ENCODE peak calls at places on chromosomes 3 and 15, in five cellular contexts. One of them, this sample, is unnamed.

GRCh38 chr3:113136529-113136928 is 74.8 kb upstream of the BOC start:
- DNase-seq in lower lobe of right lung: no peak
- DNase-seq in cardiac muscle cell: no peak
- DNase-seq in heart left ventricle: no peak
- DNase-seq in PC-9: no peak
- DNase-seq in this sample: no peak

GRCh38 chr15:90598053-90598577 is 68.4 kb downstream of the CRTC3 start:
- DNase-seq in lower lobe of right lung: peak; percentile 70
- DNase-seq in heart left ventricle: no peak
- DNase-seq in cardiac muscle cell: no peak
- DNase-seq in PC-9: no peak
- DNase-seq in this sample: peak; percentile 23

GRCh38 chr3:10753964-10754363 is 62.1 kb upstream of the SLC6A11 start:
- DNase-seq in heart left ventricle: no peak
- DNase-seq in cardiac muscle cell: peak; percentile 92
- DNase-seq in lower lobe of right lung: peak; percentile 60
- DNase-seq in PC-9: no peak
- DNase-seq in this sample: no peak

GRCh38 chr15:49901867-49902775 is 216.9 kb downstream of the ATP8B4 start:
- DNase-seq in PC-9: no peak
- DNase-seq in heart left ventricle: no peak
- DNase-seq in lower lobe of right lung: no peak
- DNase-seq in cardiac muscle cell: no peak
- DNase-seq in this sample: no peak

GRCh38 chr15:85615930-85616329 is 178.8 kb downstream of the KLHL25 start:
- DNase-seq in cardiac muscle cell: peak; percentile 64
- DNase-seq in lower lobe of right lung: no peak
- DNase-seq in PC-9: no peak
- DNase-seq in heart left ventricle: no peak
- DNase-seq in this sample: peak; percentile 37

GRCh38 chr15:30882861-30883433 is 20.8 kb upstream of the FAN1 start:
- DNase-seq in cardiac muscle cell: no peak
- DNase-seq in lower lobe of right lung: no peak
- DNase-seq in PC-9: peak; percentile 37
- DNase-seq in heart left ventricle: no peak
- DNase-seq in this sample: no peak

GRCh38 chr15:81813215-81813614 is 232.6 kb downstream of the MEX3B start:
- DNase-seq in lower lobe of right lung: no peak
- DNase-seq in cardiac muscle cell: no peak
- DNase-seq in heart left ventricle: no peak
- DNase-seq in PC-9: no peak
- DNase-seq in this sample: peak; percentile 1

GRCh38 chr3:182810574-182811268 is 17.4 kb downstream of the ATP11B start:
- DNase-seq in lower lobe of right lung: no peak
- DNase-seq in PC-9: no peak
- DNase-seq in cardiac muscle cell: no peak
- DNase-seq in heart left ventricle: no peak
- DNase-seq in this sample: no peak

GRCh38 chr3:115834068-115834467 is 210.8 kb downstream of the GAP43 start:
- DNase-seq in cardiac muscle cell: no peak
- DNase-seq in PC-9: no peak
- DNase-seq in heart left ventricle: no peak
- DNase-seq in lower lobe of right lung: no peak
- DNase-seq in this sample: no peak

GRCh38 chr15:61750271-61751084 is 309.8 kb downstream of the VPS13C start:
- DNase-seq in heart left ventricle: no peak
- DNase-seq in PC-9: peak; percentile 97
- DNase-seq in lower lobe of right lung: peak; percentile 64
- DNase-seq in cardiac muscle cell: no peak
- DNase-seq in this sample: no peak

GRCh38 chr3:175301741-175302140 is 442.6 kb downstream of the NAALADL2 start:
- DNase-seq in PC-9: no peak
- DNase-seq in cardiac muscle cell: no peak
- DNase-seq in lower lobe of right lung: no peak
- DNase-seq in heart left ventricle: no peak
- DNase-seq in this sample: no peak

GRCh38 chr3:196810963-196811581 is 56.6 kb upstream of the SENP5 start:
- DNase-seq in lower lobe of right lung: no peak
- DNase-seq in cardiac muscle cell: no peak
- DNase-seq in PC-9: no peak
- DNase-seq in heart left ventricle: no peak
- DNase-seq in this sample: no peak

GRCh38 chr15:49286649-49287394 is 116.8 kb downstream of the GALK2 start:
- DNase-seq in lower lobe of right lung: no peak
- DNase-seq in PC-9: no peak
- DNase-seq in heart left ventricle: no peak
- DNase-seq in cardiac muscle cell: no peak
- DNase-seq in this sample: no peak

GRCh38 chr15:69126054-69126469 is 34.4 kb upstream of the GLCE start:
- DNase-seq in lower lobe of right lung: no peak
- DNase-seq in PC-9: peak; percentile 82
- DNase-seq in cardiac muscle cell: no peak
- DNase-seq in heart left ventricle: no peak
- DNase-seq in this sample: peak; percentile 44

GRCh38 chr3:52237006-52237658 is 1.8 kb downstream of the TWF2 start:
- DNase-seq in heart left ventricle: no peak
- DNase-seq in lower lobe of right lung: peak; percentile 34
- DNase-seq in cardiac muscle cell: no peak
- DNase-seq in PC-9: peak; percentile 83
- DNase-seq in this sample: no peak

GRCh38 chr15:90099072-90099867 is 3.0 kb downstream of the IDH2 start:
- DNase-seq in heart left ventricle: no peak
- DNase-seq in PC-9: no peak
- DNase-seq in lower lobe of right lung: no peak
- DNase-seq in cardiac muscle cell: no peak
- DNase-seq in this sample: peak; percentile 40

GRCh38 chr3:69410301-69410700 is 24.4 kb upstream of the FRMD4B start:
- DNase-seq in heart left ventricle: peak; percentile 67
- DNase-seq in PC-9: no peak
- DNase-seq in lower lobe of right lung: peak; percentile 66
- DNase-seq in cardiac muscle cell: peak; percentile 71
- DNase-seq in this sample: peak; percentile 71

GRCh38 chr3:193744048-193744821 is 151.2 kb downstream of the OPA1 start:
- DNase-seq in heart left ventricle: no peak
- DNase-seq in lower lobe of right lung: no peak
- DNase-seq in cardiac muscle cell: peak; percentile 22
- DNase-seq in PC-9: no peak
- DNase-seq in this sample: peak; percentile 24

GRCh38 chr15:98506172-98506571 is 142.2 kb upstream of the IGF1R start:
- DNase-seq in heart left ventricle: no peak
- DNase-seq in PC-9: no peak
- DNase-seq in cardiac muscle cell: no peak
- DNase-seq in lower lobe of right lung: no peak
- DNase-seq in this sample: no peak

GRCh38 chr3:139109271-139109670 is 64.6 kb upstream of the PRR23C start:
- DNase-seq in heart left ventricle: no peak
- DNase-seq in cardiac muscle cell: no peak
- DNase-seq in lower lobe of right lung: no peak
- DNase-seq in PC-9: no peak
- DNase-seq in this sample: no peak

GRCh38 chr3:42085641-42086376 is 5.3 kb upstream of the TRAK1 start:
- DNase-seq in heart left ventricle: peak; percentile 6
- DNase-seq in lower lobe of right lung: no peak
- DNase-seq in PC-9: no peak
- DNase-seq in cardiac muscle cell: no peak
- DNase-seq in this sample: no peak

GRCh38 chr3:187025254-187025655 is 94.9 kb downstream of the ST6GAL1 start:
- DNase-seq in PC-9: no peak
- DNase-seq in cardiac muscle cell: no peak
- DNase-seq in heart left ventricle: no peak
- DNase-seq in lower lobe of right lung: no peak
- DNase-seq in this sample: no peak

GRCh38 chr15:66023322-66023972 is 154.2 kb downstream of the RAB11A start:
- DNase-seq in cardiac muscle cell: no peak
- DNase-seq in lower lobe of right lung: no peak
- DNase-seq in heart left ventricle: no peak
- DNase-seq in PC-9: no peak
- DNase-seq in this sample: no peak

GRCh38 chr15:67080900-67081431 is 15.6 kb downstream of the SMAD3 start:
- DNase-seq in heart left ventricle: peak; percentile 68
- DNase-seq in cardiac muscle cell: no peak
- DNase-seq in lower lobe of right lung: peak; percentile 76
- DNase-seq in PC-9: no peak
- DNase-seq in this sample: no peak

GRCh38 chr3:127909646-127910045 is 5.4 kb upstream of the KBTBD12 start:
- DNase-seq in PC-9: no peak
- DNase-seq in cardiac muscle cell: peak; percentile 72
- DNase-seq in lower lobe of right lung: no peak
- DNase-seq in heart left ventricle: no peak
- DNase-seq in this sample: no peak

GRCh38 chr15:77784361-77785292 is 151.9 kb upstream of the LINGO1 start:
- DNase-seq in lower lobe of right lung: no peak
- DNase-seq in PC-9: no peak
- DNase-seq in cardiac muscle cell: no peak
- DNase-seq in heart left ventricle: no peak
- DNase-seq in this sample: peak; percentile 14

GRCh38 chr3:111947179-111947727 is 31.6 kb upstream of the ABHD10 start:
- DNase-seq in PC-9: no peak
- DNase-seq in heart left ventricle: no peak
- DNase-seq in cardiac muscle cell: no peak
- DNase-seq in lower lobe of right lung: no peak
- DNase-seq in this sample: no peak

GRCh38 chr3:128763967-128764366 is 38.0 kb downstream of the RAB7A start:
- DNase-seq in lower lobe of right lung: no peak
- DNase-seq in PC-9: no peak
- DNase-seq in heart left ventricle: no peak
- DNase-seq in cardiac muscle cell: no peak
- DNase-seq in this sample: no peak

GRCh38 chr15:67761343-67761742 is 64.0 kb upstream of the SKOR1 start:
- DNase-seq in PC-9: no peak
- DNase-seq in heart left ventricle: no peak
- DNase-seq in lower lobe of right lung: no peak
- DNase-seq in cardiac muscle cell: no peak
- DNase-seq in this sample: peak; percentile 87

GRCh38 chr3:116111765-116112164 is 333.5 kb downstream of the LSAMP start:
- DNase-seq in lower lobe of right lung: no peak
- DNase-seq in PC-9: no peak
- DNase-seq in cardiac muscle cell: no peak
- DNase-seq in heart left ventricle: no peak
- DNase-seq in this sample: no peak

DNA sequence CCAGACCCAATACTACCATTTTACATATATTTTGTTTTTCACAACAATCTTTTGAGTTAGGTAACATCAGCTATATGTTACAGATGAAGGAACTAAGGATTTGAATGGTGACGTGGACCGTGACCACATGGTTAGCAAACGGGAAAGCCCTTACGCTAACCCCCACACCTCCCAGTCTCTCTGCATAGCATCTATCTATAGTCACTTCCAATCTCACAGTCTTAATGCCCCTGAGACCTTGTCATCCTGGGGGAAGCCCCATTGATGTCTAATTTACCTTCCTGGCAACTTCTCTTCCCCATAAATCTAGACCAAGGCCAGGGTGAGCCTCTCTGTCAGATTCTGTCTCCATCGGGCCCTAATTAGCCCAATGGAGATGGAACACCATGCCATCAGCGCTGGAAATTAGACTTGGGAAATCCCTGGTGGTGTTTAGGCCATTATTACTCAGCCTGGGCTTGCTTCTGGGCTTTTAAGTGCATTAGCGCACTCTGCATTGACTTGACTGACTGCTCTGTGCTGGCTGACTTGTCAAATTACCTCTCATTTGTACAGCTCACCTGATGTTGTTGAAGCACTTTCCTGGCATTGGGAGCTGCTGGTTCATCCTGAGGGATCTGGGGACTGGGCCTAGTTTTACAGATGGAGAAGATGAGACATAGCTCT is 34.0 kb upstream of the SH3GL3 start:
- DNase-seq in heart left ventricle: no peak
- DNase-seq in PC-9: no peak
- DNase-seq in lower lobe of right lung: no peak
- DNase-seq in cardiac muscle cell: no peak
- DNase-seq in this sample: no peak
- H3K4me1 ChIP-seq in heart left ventricle: no peaks in the 10 kb centered on the region
- H3K4me1 ChIP-seq in PC-9: no peaks in the 10 kb centered on the region
- H3K4me1 ChIP-seq in lower lobe of right lung: no peaks in the 10 kb centered on the region
- H3K4me1 ChIP-seq in cardiac muscle cell: no peaks in the 10 kb centered on the region
- H3K4me1 ChIP-seq in this sample: no peaks in the 10 kb centered on the region

GRCh38 chr15:27771892-27772291 is 327.2 kb downstream of the OCA2 start:
- DNase-seq in heart left ventricle: no peak
- DNase-seq in PC-9: no peak
- DNase-seq in lower lobe of right lung: no peak
- DNase-seq in cardiac muscle cell: no peak
- DNase-seq in this sample: no peak
- H3K9me3 ChIP-seq in heart left ventricle: peaks cover 14% of the 10 kb centered on the region
- H3K9me3 ChIP-seq in PC-9: no peaks in the 10 kb centered on the region
- H3K9me3 ChIP-seq in lower lobe of right lung: no peaks in the 10 kb centered on the region
- H3K9me3 ChIP-seq in cardiac muscle cell: no peaks in the 10 kb centered on the region
- H3K9me3 ChIP-seq in this sample: peaks cover 9% of the 10 kb centered on the region

GRCh38 chr3:48467473-48468267 is 21.1 kb downstream of the ATRIP start:
- DNase-seq in heart left ventricle: no peak
- DNase-seq in cardiac muscle cell: no peak
- DNase-seq in lower lobe of right lung: no peak
- DNase-seq in PC-9: no peak
- DNase-seq in this sample: no peak
- H3K4me1 ChIP-seq in heart left ventricle: peaks cover 73% of the 10 kb centered on the region
- H3K4me1 ChIP-seq in cardiac muscle cell: peaks cover 15% of the 10 kb centered on the region
- H3K4me1 ChIP-seq in lower lobe of right lung: peaks cover 78% of the 10 kb centered on the region
- H3K4me1 ChIP-seq in PC-9: peaks cover 26% of the 10 kb centered on the region
- H3K4me1 ChIP-seq in this sample: peaks cover 16% of the 10 kb centered on the region

GRCh38 chr3:50630394-50630793 is 13.4 kb downstream of the MAPKAPK3 start:
- DNase-seq in cardiac muscle cell: no peak
- DNase-seq in lower lobe of right lung: no peak
- DNase-seq in PC-9: no peak
- DNase-seq in heart left ventricle: no peak
- DNase-seq in this sample: no peak
- H3K9me3 ChIP-seq in cardiac muscle cell: no peaks in the 10 kb centered on the region
- H3K9me3 ChIP-seq in lower lobe of right lung: no peaks in the 10 kb centered on the region
- H3K9me3 ChIP-seq in PC-9: no peaks in the 10 kb centered on the region
- H3K9me3 ChIP-seq in heart left ventricle: no peaks in the 10 kb centered on the region
- H3K9me3 ChIP-seq in this sample: no peaks in the 10 kb centered on the region

GRCh38 chr3:188220988-188221818 is 67.2 kb downstream of the LPP start:
- DNase-seq in cardiac muscle cell: no peak
- DNase-seq in PC-9: no peak
- DNase-seq in heart left ventricle: no peak
- DNase-seq in lower lobe of right lung: no peak
- DNase-seq in this sample: peak; percentile 54
- H3K4me1 ChIP-seq in cardiac muscle cell: peaks cover 10% of the 10 kb centered on the region
- H3K4me1 ChIP-seq in PC-9: no peaks in the 10 kb centered on the region
- H3K4me1 ChIP-seq in heart left ventricle: peaks cover 40% of the 10 kb centered on the region
- H3K4me1 ChIP-seq in lower lobe of right lung: peaks cover 30% of the 10 kb centered on the region
- H3K4me1 ChIP-seq in this sample: peaks cover 38% of the 10 kb centered on the region

GRCh38 chr3:44659015-44659414 is 10.5 kb downstream of the ZNF35 start:
- DNase-seq in cardiac muscle cell: no peak
- DNase-seq in PC-9: no peak
- DNase-seq in lower lobe of right lung: no peak
- DNase-seq in heart left ventricle: no peak
- DNase-seq in this sample: no peak
- H3K9me3 ChIP-seq in cardiac muscle cell: no peaks in the 10 kb centered on the region
- H3K9me3 ChIP-seq in PC-9: no peaks in the 10 kb centered on the region
- H3K9me3 ChIP-seq in lower lobe of right lung: peaks cover 57% of the 10 kb centered on the region
- H3K9me3 ChIP-seq in heart left ventricle: peaks cover 40% of the 10 kb centered on the region
- H3K9me3 ChIP-seq in this sample: no peaks in the 10 kb centered on the region

DNA sequence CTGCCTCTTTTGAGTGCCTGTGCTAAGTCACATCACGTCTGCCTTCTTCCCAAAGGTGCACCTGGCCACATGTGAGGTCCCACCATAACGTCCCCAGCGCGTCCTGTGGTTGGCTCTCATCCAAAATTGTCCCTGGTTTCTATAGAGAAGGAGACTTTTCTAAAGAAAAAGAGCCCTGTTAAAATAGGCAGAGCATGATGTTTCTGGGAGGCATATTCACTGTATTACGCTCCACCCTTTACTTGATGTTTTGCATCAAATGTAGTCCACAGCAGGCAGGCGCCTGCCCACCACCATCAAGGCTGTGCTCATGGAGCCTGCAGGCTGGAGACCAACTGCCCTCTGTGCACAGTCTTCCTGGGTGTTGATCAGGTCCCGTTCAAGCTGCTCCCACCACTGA is 36.3 kb downstream of the WHAMM start:
- DNase-seq in PC-9: no peak
- DNase-seq in lower lobe of right lung: no peak
- DNase-seq in cardiac muscle cell: no peak
- DNase-seq in heart left ventricle: no peak
- DNase-seq in this sample: no peak
- H3K4me1 ChIP-seq in PC-9: no peaks in the 10 kb centered on the region
- H3K4me1 ChIP-seq in lower lobe of right lung: peaks cover 12% of the 10 kb centered on the region
- H3K4me1 ChIP-seq in cardiac muscle cell: no peaks in the 10 kb centered on the region
- H3K4me1 ChIP-seq in heart left ventricle: peaks cover 5% of the 10 kb centered on the region
- H3K4me1 ChIP-seq in this sample: no peaks in the 10 kb centered on the region